ENCODE peak calls at places on chromosomes 13 and 19, in five cellular contexts. V, F, U, D and M are unnamed samples.

GRCh38 chr13:42215578-42216421 is 56.2 kb upstream of the AKAP11 start:
- DNase-seq in V (no peak), F (no peak), U (peak), D (peak), M (peak)

GRCh38 chr19:14542721-14543328 is 13.4 kb downstream of the TECR start:
- DNase-seq in V (no peak), F (no peak), U (no peak), D (peak), M (peak)

GRCh38 chr13:109904218-109904617 is 117.8 kb upstream of the IRS2 start:
- DNase-seq in V (no peak), F (no peak), U (no peak), D (no peak), M (peak)

GRCh38 chr13:94335786-94336357 is 143.6 kb downstream of the DCT start:
- DNase-seq in V (no peak), F (no peak), U (peak), D (no peak), M (peak)

GRCh38 chr19:14950421-14950820 is 9.1 kb downstream of the OR7C2 start:
- DNase-seq in V (no peak), F (no peak), U (no peak), D (no peak), M (no peak)

GRCh38 chr13:40694426-40694825 is 28.0 kb upstream of the FOXO1 start:
- DNase-seq in V (no peak), F (no peak), U (no peak), D (no peak), M (no peak)

GRCh38 chr19:54100560-54100959 is at the start of gene OSCAR:
- DNase-seq in V (no peak), F (peak), U (no peak), D (peak), M (no peak)

GRCh38 chr19:53538378-53539109 is 599 bp downstream of the ZNF331 start:
- DNase-seq in V (no peak), F (no peak), U (no peak), D (no peak), M (no peak)

GRCh38 chr13:66137384-66137783 is 1092.8 kb downstream of the PCDH9 start:
- DNase-seq in V (no peak), F (no peak), U (no peak), D (no peak), M (no peak)

GRCh38 chr13:114101831-114102520 is 30.4 kb downstream of the RASA3 start:
- DNase-seq in V (no peak), F (peak), U (no peak), D (no peak), M (no peak)

GRCh38 chr13:98906746-98907502 is 70.9 kb downstream of the DOCK9 start:
- DNase-seq in V (no peak), F (no peak), U (no peak), D (no peak), M (no peak)

GRCh38 chr19:35901854-35902661 is at the start of gene HCST:
- DNase-seq in V (peak), F (no peak), U (peak), D (peak), M (peak)

GRCh38 chr19:53809518-53810186 is 14.5 kb downstream of the NLRP12 start:
- DNase-seq in V (no peak), F (no peak), U (no peak), D (no peak), M (no peak)

GRCh38 chr13:49214917-49215376 is 5.2 kb upstream of the MLNR start:
- DNase-seq in V (peak), F (no peak), U (peak), D (peak), M (peak)

GRCh38 chr19:10593820-10594637 is 6.9 kb upstream of the AP1M2 start:
- DNase-seq in V (no peak), F (no peak), U (no peak), D (no peak), M (no peak)

GRCh38 chr19:11781295-11782057 is 14.7 kb downstream of the ZNF441 start:
- DNase-seq in V (no peak), F (no peak), U (peak), D (no peak), M (no peak)

GRCh38 chr19:13051581-13052165 is 51.0 kb downstream of the LYL1 start:
- DNase-seq in V (no peak), F (peak), U (peak), D (peak), M (peak)

GRCh38 chr13:66033924-66034323 is 1196.2 kb downstream of the PCDH9 start:
- DNase-seq in V (no peak), F (no peak), U (no peak), D (no peak), M (no peak)

GRCh38 chr19:10291554-10292205 is 1.9 kb downstream of the ICAM5 start:
- DNase-seq in V (peak), F (no peak), U (peak), D (no peak), M (no peak)

GRCh38 chr13:113926301-113926761 is 47.5 kb downstream of the C13orf46 start:
- DNase-seq in V (no peak), F (peak), U (peak), D (peak), M (peak)

GRCh38 chr19:13169769-13170168 is 19.6 kb downstream of the IER2 start:
- DNase-seq in V (no peak), F (no peak), U (peak), D (peak), M (peak)

GRCh38 chr19:49639401-49640112 is 386 bp downstream of the RRAS start:
- DNase-seq in V (peak), F (no peak), U (no peak), D (no peak), M (no peak)

GRCh38 chr19:48393559-48394330 is at the start of gene GRIN2D:
- DNase-seq in V (peak), F (no peak), U (peak), D (peak), M (no peak)

GRCh38 chr13:99278199-99278598 is 20.0 kb upstream of the GPR18 start:
- DNase-seq in V (no peak), F (no peak), U (no peak), D (no peak), M (no peak)

GRCh38 chr19:8001651-8001994 is 3.8 kb downstream of the ELAVL1 start:
- DNase-seq in V (no peak), F (no peak), U (no peak), D (no peak), M (no peak)

GRCh38 chr13:36509369-36509768 is 77.1 kb downstream of the CCNA1 start:
- DNase-seq in V (no peak), F (no peak), U (no peak), D (no peak), M (no peak)

GRCh38 chr19:41864374-41864773 is 4.3 kb downstream of the RPS19 start:
- DNase-seq in V (no peak), F (no peak), U (no peak), D (no peak), M (no peak)

GRCh38 chr19:41868989-41869300 is 8.1 kb upstream of the CD79A start:
- DNase-seq in V (no peak), F (no peak), U (no peak), D (no peak), M (no peak)

GRCh38 chr19:41868120-41868988 is 8.3 kb downstream of the RPS19 start:
- DNase-seq in V (no peak), F (no peak), U (no peak), D (no peak), M (no peak)

GRCh38 chr19:41863209-41863931 is 3.3 kb downstream of the RPS19 start:
- DNase-seq in V (no peak), F (no peak), U (no peak), D (no peak), M (no peak)

DNA sequence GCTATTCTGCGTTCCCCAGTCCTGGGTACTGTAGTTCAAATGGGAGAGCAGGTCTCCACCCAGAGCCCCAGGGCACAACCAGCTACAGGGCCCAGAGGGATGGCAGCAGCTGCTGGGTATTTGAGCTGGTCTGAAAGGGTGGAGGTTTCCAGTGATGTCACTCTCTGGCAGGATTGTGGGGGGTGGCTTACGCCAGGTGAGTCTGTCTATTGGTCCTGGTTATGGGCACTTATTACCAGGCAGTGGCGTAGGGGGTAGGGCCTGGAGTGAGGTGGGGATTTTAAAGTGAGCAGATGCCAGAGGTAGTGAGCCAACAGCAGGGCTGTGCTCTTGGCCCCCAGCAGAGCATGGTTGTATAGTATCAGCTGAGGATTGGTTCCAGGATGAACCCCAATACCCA is 6.2 kb downstream of the RPS19 start:
- DNase-seq in V (no peak), F (no peak), U (no peak), D (no peak), M (no peak)
- H3K4me3 ChIP-seq in V (no peak), F (no peak), U (no peak), D (no peak), M (no peak)

DNA sequence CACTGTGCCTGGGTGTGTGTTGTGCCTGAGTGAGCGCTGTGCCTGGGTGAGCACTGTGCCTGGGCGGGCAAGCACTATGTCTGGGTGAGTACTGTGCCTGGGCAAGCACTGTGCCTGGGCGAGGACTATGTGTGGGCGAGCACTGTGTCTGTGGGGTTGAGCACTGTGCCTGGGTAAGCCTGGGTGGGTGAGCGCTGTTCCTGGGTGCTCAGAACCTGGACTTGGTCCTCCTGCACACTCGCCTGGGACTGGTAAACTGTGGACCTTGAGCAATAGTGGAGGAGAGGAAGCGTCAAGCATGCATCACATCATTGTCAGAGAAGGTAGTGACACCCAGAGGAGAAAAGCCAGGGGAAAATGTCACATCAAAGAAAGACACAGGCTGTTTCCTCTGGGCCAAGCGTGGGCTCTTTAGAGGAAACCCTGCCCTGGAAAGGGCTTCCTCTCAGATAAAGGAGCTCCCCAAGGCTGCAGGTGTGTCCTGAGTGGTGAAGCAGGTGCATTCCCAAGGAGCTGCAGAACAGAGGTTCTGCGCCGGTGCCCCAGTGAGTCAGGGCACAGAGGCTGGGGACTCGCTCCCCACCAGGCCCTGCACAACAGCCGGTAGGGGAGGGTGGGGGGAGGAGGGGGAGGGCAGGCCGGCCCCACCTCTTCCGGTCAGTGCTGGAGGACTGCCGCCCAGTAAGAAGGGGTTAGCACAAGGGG is 141.2 kb downstream of the TEX29 start:
- DNase-seq in V (peak), F (no peak), U (no peak), D (no peak), M (no peak)
- TF ChIP-seq CTCF in V (no peak), F (no peak), U (no peak), D (no peak), M (no peak)

DNA sequence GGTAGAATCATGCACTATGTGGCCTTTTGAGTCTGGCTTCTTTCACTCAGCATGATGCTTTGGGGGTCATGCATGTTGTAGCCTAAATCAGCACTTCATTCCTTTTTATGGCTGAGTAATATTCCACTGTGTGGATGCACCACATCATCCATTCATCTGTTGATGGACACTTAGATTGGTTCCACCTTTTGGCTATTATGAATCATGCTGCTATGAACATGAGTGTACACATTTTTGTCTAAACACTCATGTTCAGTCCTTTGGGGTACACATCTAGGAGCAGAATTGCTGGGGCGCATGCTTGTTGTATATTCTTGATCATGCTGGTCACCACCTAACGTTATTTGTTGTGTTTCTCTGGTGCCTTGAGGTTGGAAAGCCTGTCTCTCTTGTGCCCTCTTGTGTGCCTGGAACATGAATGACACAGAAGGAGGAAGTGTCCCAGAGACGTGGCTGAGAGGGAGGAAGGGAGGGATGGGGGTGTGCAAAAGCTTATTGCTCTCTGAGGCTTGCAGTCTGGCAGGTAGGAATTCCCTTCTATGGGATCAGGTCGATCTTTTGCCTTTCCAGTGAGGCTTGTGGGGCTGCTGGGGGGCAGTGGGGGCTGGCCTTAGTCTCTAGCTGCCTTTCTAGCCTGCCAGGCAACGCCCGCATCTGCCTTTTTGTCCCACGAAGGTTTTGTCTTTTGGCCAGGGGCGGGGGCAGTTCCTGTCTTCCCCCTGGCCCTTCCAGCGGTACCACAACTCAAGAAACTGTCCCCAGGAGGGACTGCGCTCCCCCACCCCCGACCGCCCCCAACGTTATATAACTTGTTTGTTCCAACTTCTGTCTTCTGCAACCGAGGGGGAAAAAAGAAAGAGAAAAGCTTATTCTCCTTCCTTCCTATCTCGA is 7.6 kb downstream of the KLHL26 start:
- DNase-seq in V (no peak), F (no peak), U (no peak), D (no peak), M (peak)
- H3K4me3 ChIP-seq in V (no peak), F (peak), U (no peak), D (no peak), M (no peak)

DNA sequence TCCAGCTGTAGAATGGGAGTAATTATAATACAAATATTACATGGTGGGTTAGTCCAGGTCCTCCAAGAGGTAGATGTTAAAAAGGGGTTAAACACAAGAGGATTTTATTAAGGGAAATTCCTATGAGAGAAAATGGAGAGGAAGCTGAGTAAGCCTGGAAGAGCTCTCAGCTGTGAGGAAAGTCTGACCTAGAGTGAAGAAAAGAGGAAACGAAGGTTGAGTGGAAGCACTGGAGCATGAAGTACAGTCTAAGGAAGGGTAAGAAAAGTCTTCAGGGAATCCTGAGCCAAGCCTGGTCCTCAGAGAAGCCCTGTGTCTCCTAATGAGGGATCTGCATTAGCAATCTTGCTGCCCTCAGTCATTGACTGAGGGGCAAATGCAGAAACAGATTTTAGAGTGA is 506.2 kb downstream of the GPC5 start:
- DNase-seq in V (no peak), F (no peak), U (no peak), D (no peak), M (no peak)
- TF ChIP-seq CTCF in V (no peak), F (no peak), U (no peak), D (no peak), M (no peak)

GRCh38 chr13:51538626-51539179 is 45.6 kb upstream of the WDFY2 start:
- DNase-seq in V (no peak), F (no peak), U (no peak), D (no peak), M (no peak)

GRCh38 chr13:51541809-51542258 is 42.4 kb upstream of the WDFY2 start:
- DNase-seq in V (no peak), F (no peak), U (no peak), D (no peak), M (no peak)

GRCh38 chr13:51541037-51541436 is 43.2 kb upstream of the WDFY2 start:
- DNase-seq in V (no peak), F (no peak), U (no peak), D (no peak), M (no peak)

GRCh38 chr13:51539887-51540286 is 44.4 kb upstream of the WDFY2 start:
- DNase-seq in V (no peak), F (no peak), U (peak), D (peak), M (no peak)

DNA sequence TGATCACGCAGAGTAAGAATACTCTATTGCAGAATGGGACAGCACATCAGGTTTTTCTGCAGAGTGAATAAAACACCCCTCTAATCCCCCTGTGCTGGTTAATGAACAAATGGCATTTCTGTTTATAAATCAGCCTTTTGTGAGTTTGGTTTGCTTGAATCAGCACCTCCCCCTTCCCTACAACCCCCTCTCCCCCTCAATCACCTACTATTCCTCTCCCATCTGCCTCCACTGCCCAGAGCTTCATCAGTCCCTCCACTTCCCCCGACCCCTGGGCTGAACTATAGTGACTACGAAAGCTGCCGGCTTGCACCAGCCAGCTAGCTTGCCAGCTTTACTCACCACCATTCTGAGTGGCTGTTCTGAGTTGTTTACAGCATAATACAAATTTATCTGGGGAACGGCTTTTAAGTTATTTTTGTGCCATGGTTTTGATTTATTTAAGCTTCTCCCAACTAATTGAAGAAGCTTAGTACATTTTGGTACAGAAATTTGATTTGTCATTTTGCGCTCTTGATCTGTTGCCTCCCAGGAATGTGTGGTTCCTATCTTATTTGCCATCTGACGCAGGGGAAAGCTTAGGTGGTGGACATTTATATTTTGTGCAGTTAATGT is 41.8 kb upstream of the WDFY2 start:
- DNase-seq in V (no peak), F (no peak), U (peak), D (peak), M (no peak)
- H3K4me3 ChIP-seq in V (no peak), F (peak), U (no peak), D (no peak), M (no peak)

GRCh38 chr13:97302611-97303010 is 80.5 kb downstream of the MBNL2 start:
- DNase-seq in V (no peak), F (no peak), U (no peak), D (no peak), M (peak)
- TF ChIP-seq CTCF in V (no peak), F (no peak), U (no peak), D (no peak), M (no peak)

GRCh38 chr13:91351123-91351522 is 3.6 kb downstream of the MIR17HG start:
- DNase-seq in V (no peak), F (no peak), U (no peak), D (no peak), M (no peak)

GRCh38 chr13:91353494-91353893 is 6.0 kb downstream of the MIR17HG start:
- DNase-seq in V (no peak), F (no peak), U (no peak), D (no peak), M (no peak)

GRCh38 chr13:91348906-91349435 is 1.5 kb downstream of the MIR17HG start:
- DNase-seq in V (peak), F (peak), U (peak), D (peak), M (peak)

GRCh38 chr13:91349992-91350911 is 2.8 kb downstream of the MIR17HG start:
- DNase-seq in V (no peak), F (no peak), U (no peak), D (peak), M (no peak)

DNA sequence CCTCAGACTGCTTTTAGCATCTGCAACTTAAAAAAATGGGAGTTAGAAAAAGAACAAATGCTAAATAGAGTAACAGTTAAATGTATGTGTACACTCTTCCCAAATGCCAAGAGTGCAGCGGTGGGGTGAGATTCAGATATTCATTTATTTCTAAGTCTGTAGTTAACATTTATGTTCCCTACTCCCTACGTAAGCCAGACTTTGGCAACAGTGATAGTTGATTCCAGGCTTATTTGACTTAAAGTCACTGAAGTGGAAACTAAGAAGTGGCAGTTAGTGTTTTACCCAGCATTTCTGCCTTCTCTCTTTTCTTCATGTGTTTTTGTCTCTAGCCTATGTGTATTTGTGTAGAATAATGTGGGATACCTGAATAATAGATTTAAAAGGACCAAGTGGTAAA is 4.5 kb downstream of the MIR17HG start:
- DNase-seq in V (no peak), F (no peak), U (no peak), D (no peak), M (no peak)
- H3K4me3 ChIP-seq in V (no peak), F (no peak), U (no peak), D (no peak), M (no peak)

GRCh38 chr13:44989941-44990340 is 603 bp downstream of the GPALPP1 start:
- DNase-seq in V (no peak), F (no peak), U (no peak), D (peak), M (peak)

GRCh38 chr13:44989071-44989889 is at the start of the genes GPALPP1 and NUFIP1:
- DNase-seq in V (peak), F (peak), U (peak), D (peak), M (peak)
- TF ChIP-seq CTCF in V (no peak), F (no peak), U (no peak), D (no peak), M (peak)